ENCODE peak calls at places on chromosomes 12 and 14, in ten cellular contexts. N is iris pigment epithelial cell; U is NCI-H446 treated with DMSO at 0.1 percent for 48 hours; B is amniotic stem cell; V is Kasumi-1; H is epithelial cell of esophagus; Q is HEK293T; O is activated CD4-positive, alpha-beta T cell treated with anti-CD3 and anti-CD28 coated beads, Interleukin-2, amount 50 U/mL, for 1 hour; P is aorta; X is ACHN. Z is an unnamed sample.

GRCh38 chr12:40970320-40970907 is 217.7 kb upstream of the PDZRN4 start:
- DNase-seq in N (no peak), U (no peak), B (no peak), V (peak), H (peak), Q (peak), O (no peak), P (no peak), X (peak), Z (peak)

GRCh38 chr14:95101736-95102677 is 55.3 kb downstream of the DICER1 start:
- DNase-seq in N (no peak), U (no peak), B (no peak), V (no peak), H (no peak), Q (no peak), O (no peak), P (no peak), X (no peak), Z (no peak)

GRCh38 chr12:104197264-104197663 is 18.3 kb upstream of the TXNRD1 start:
- DNase-seq in N (peak), U (no peak), B (no peak), V (no peak), H (no peak), Q (no peak), O (no peak), P (no peak), X (no peak), Z (no peak)

GRCh38 chr12:46675736-46676135 is 150.1 kb downstream of the SLC38A4 start:
- DNase-seq in N (peak), U (no peak), B (no peak), V (peak), H (peak), Q (peak), O (no peak), P (peak), X (peak), Z (peak)

GRCh38 chr14:32457213-32457920 is 128.3 kb downstream of the AKAP6 start:
- DNase-seq in N (peak), U (no peak), B (peak), V (no peak), H (no peak), Q (no peak), O (no peak), P (no peak), X (no peak), Z (no peak)

GRCh38 chr14:32354716-32355115 is 25.6 kb downstream of the AKAP6 start:
- DNase-seq in N (no peak), U (no peak), B (no peak), V (no peak), H (no peak), Q (no peak), O (no peak), P (no peak), X (no peak), Z (no peak)

GRCh38 chr12:98763656-98764055 is 118.6 kb downstream of the APAF1 start:
- DNase-seq in N (no peak), U (no peak), B (no peak), V (no peak), H (peak), Q (no peak), O (no peak), P (no peak), X (no peak), Z (no peak)

GRCh38 chr12:93789767-93790166 is 112.6 kb downstream of the CRADD start:
- DNase-seq in N (peak), U (no peak), B (no peak), V (no peak), H (no peak), Q (no peak), O (no peak), P (no peak), X (no peak), Z (no peak)

GRCh38 chr14:61474671-61475070 is 153.3 kb downstream of the PRKCH start:
- DNase-seq in N (peak), U (no peak), B (no peak), V (no peak), H (no peak), Q (no peak), O (no peak), P (no peak), X (no peak), Z (no peak)

GRCh38 chr12:85741051-85741450 is 95.2 kb downstream of the RASSF9 start:
- DNase-seq in N (no peak), U (no peak), B (no peak), V (no peak), H (no peak), Q (no peak), O (no peak), P (no peak), X (no peak), Z (no peak)

GRCh38 chr14:69850086-69850735 is 29.0 kb upstream of the SMOC1 start:
- DNase-seq in N (no peak), U (no peak), B (no peak), V (no peak), H (no peak), Q (no peak), O (no peak), P (no peak), X (no peak), Z (no peak)